ENCODE peak calls at places on chromosomes 3 and 15, in five cellular contexts. V is heart left ventricle, E is AG04450, C is AG10803, L is lower lobe of right lung. P is an unnamed sample.
A peak's percentile ranks its signal among the peaks of the same experiment; 100 is the strongest.

GRCh38 chr15:25512957-25513356 is 74.1 kb upstream of the UBE3A start:
- DNase-seq in E (no peak), C (no peak), L (no peak), V (no peak), P (no peak)

GRCh38 chr15:49645937-49646336 is 25.1 kb downstream of the DTWD1 start:
- DNase-seq in L (no peak), E (no peak), V (no peak), C (peak; percentile 74), P (peak; percentile 31)

GRCh38 chr15:31402511-31403056 is 75.9 kb downstream of the KLF13 start:
- DNase-seq in E (no peak), L (no peak), V (peak; percentile 85), C (peak; percentile 77), P (peak; percentile 89)

GRCh38 chr3:194091141-194091540 is 44.8 kb upstream of the HES1 start:
- DNase-seq in C (peak; percentile 66), E (no peak), V (no peak), L (no peak), P (peak; percentile 59)

GRCh38 chr3:101544181-101544850 is 17.4 kb upstream of the TRMT10C start:
- DNase-seq in C (no peak), V (no peak), L (no peak), E (no peak), P (no peak)

GRCh38 chr15:66573719-66574641 is 8.2 kb upstream of the LCTL start:
- DNase-seq in L (no peak), V (no peak), E (peak; percentile 57), C (peak; percentile 99), P (no peak)

GRCh38 chr15:73051811-73052678 is at the start of gene NEO1:
- DNase-seq in V (peak; percentile 90), L (peak; percentile 90), C (peak; percentile 72), E (no peak), P (peak; percentile 67)

GRCh38 chr3:37295925-37296324 is 121.5 kb upstream of the LRRFIP2 start:
- DNase-seq in C (peak; percentile 43), V (no peak), E (no peak), L (no peak), P (peak; percentile 34)

GRCh38 chr15:60477991-60478632 is 830 bp downstream of the ICE2 start:
- DNase-seq in L (no peak), E (no peak), C (peak; percentile 34), V (no peak), P (peak; percentile 39)

GRCh38 chr15:62147149-62148013 is 17.7 kb downstream of the C2CD4B start:
- DNase-seq in L (no peak), E (no peak), C (no peak), V (no peak), P (no peak)

GRCh38 chr3:112647122-112647521 is 6.2 kb upstream of the CCDC80 start:
- DNase-seq in C (peak; percentile 98), E (peak; percentile 61), L (no peak), V (no peak), P (peak; percentile 83)

GRCh38 chr3:55968331-55968730 is 481.2 kb upstream of the WNT5A start:
- DNase-seq in C (peak; percentile 15), E (no peak), V (no peak), L (no peak), P (peak; percentile 28)

GRCh38 chr3:107268461-107268860 is 108.8 kb upstream of the CCDC54 start:
- DNase-seq in C (peak; percentile 4), E (no peak), V (no peak), L (no peak), P (no peak)

GRCh38 chr3:29486087-29486486 is 205.2 kb downstream of the RBMS3 start:
- DNase-seq in L (no peak), V (no peak), E (peak; percentile 15), C (peak; percentile 88), P (peak; percentile 76)

GRCh38 chr3:187763850-187764648 is 18.8 kb upstream of the BCL6 start:
- DNase-seq in V (no peak), L (no peak), E (no peak), C (peak; percentile 16), P (no peak)

GRCh38 chr15:45048784-45049631 is 26.0 kb downstream of the SORD start:
- DNase-seq in L (peak; percentile 59), C (no peak), V (no peak), E (no peak), P (peak; percentile 93)

GRCh38 chr3:187743195-187744141 is 1.8 kb downstream of the BCL6 start:
- DNase-seq in L (peak; percentile 86), E (no peak), V (peak; percentile 82), C (peak; percentile 71), P (peak; percentile 76)

GRCh38 chr15:42858540-42858939 is 62.0 kb downstream of the TTBK2 start:
- DNase-seq in V (no peak), C (no peak), L (no peak), E (no peak), P (no peak)

GRCh38 chr3:112979244-112979832 is 4.4 kb upstream of the CD200R1 start:
- DNase-seq in C (peak; percentile 34), V (no peak), E (peak; percentile 11), L (no peak), P (peak; percentile 60)

GRCh38 chr15:90665288-90666134 is 51.6 kb upstream of the BLM start:
- DNase-seq in C (peak; percentile 62), L (peak; percentile 81), E (no peak), V (peak; percentile 84), P (peak; percentile 66)

GRCh38 chr3:157127831-157128767 is 31.8 kb downstream of the CCNL1 start:
- DNase-seq in L (peak; percentile 77), C (peak; percentile 62), E (peak; percentile 27), V (no peak), P (peak; percentile 84)

GRCh38 chr3:52527732-52528595 is 5.7 kb downstream of the NT5DC2 start:
- DNase-seq in C (no peak), E (no peak), L (no peak), V (peak; percentile 61), P (no peak)

GRCh38 chr3:188139466-188139865 is 14.5 kb upstream of the LPP start:
- DNase-seq in E (no peak), V (no peak), L (no peak), C (peak; percentile 16), P (no peak)

GRCh38 chr3:109257269-109257668 is 59.0 kb downstream of the DPPA2 start:
- DNase-seq in L (no peak), E (peak; percentile 10), V (no peak), C (peak; percentile 5), P (peak; percentile 11)

GRCh38 chr3:46845397-46845859 is 17.8 kb downstream of the MYL3 start:
- DNase-seq in E (peak; percentile 52), L (peak; percentile 85), V (peak; percentile 85), C (peak; percentile 92), P (peak; percentile 84)

GRCh38 chr15:90823455-90823974 is 44.9 kb upstream of the FURIN start:
- DNase-seq in V (no peak), E (no peak), L (no peak), C (no peak), P (no peak)

GRCh38 chr15:93066834-93067648 is 22.0 kb downstream of the RGMA start:
- DNase-seq in E (no peak), L (no peak), C (no peak), V (no peak), P (no peak)

GRCh38 chr3:194281306-194281705 is 69.8 kb downstream of the CPN2 start:
- DNase-seq in L (peak; percentile 26), C (no peak), E (no peak), V (no peak), P (no peak)

GRCh38 chr3:190097617-190098016 is 23.1 kb downstream of the P3H2 start:
- DNase-seq in L (no peak), V (no peak), E (no peak), C (no peak), P (no peak)

GRCh38 chr3:60186359-60186758 is 1064.9 kb downstream of the FHIT start:
- DNase-seq in E (no peak), V (no peak), L (no peak), C (no peak), P (no peak)

GRCh38 chr15:68372291-68372811 is 59.6 kb downstream of the ITGA11 start:
- DNase-seq in C (no peak), E (no peak), L (no peak), V (no peak), P (no peak)

GRCh38 chr3:27431116-27431515 is 53.1 kb downstream of the SLC4A7 start:
- DNase-seq in E (peak; percentile 95), L (no peak), V (no peak), C (peak; percentile 99), P (peak; percentile 96)

GRCh38 chr3:85800676-85801075 is 841.9 kb downstream of the CADM2 start:
- DNase-seq in E (no peak), V (no peak), L (no peak), C (no peak), P (no peak)

GRCh38 chr3:85796140-85796539 is 837.4 kb downstream of the CADM2 start:
- DNase-seq in V (no peak), L (no peak), E (no peak), C (no peak), P (no peak)

DNA sequence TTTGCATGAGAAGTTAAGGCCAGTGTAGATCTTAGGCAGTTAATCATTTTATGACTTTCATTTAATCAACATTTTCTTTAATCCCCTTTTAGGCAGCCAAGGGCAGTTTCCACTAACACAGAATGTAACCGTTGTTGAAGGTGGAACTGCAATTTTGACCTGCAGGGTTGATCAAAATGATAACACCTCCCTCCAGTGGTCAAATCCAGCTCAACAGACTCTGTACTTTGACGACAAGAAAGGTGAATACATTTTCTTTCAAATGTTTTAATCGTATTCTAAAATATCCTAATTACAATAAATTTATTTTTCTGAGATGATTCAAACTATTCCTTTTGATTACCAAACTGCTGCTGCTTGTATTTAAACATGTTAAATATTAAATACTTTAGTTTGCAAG is 843.2 kb downstream of the CADM2 start:
- DNase-seq in E (no peak), L (no peak), C (no peak), V (no peak), P (no peak)
- TF ChIP-seq CTCF in E (no peak), L (no peak), C (no peak), V (peak; percentile 34), P (no peak)

GRCh38 chr15:70253461-70254156 is 155.9 kb upstream of the TLE3 start:
- DNase-seq in C (no peak), L (no peak), V (no peak), E (no peak), P (no peak)
- H3K4me3 ChIP-seq in C (no peak overlapping the region), L (no peak overlapping the region), V (no peak overlapping the region), E (no peak overlapping the region), P (no peak overlapping the region)

GRCh38 chr15:57591822-57592367 is at the start of gene MYZAP:
- DNase-seq in E (no peak), L (peak; percentile 75), C (no peak), V (peak; percentile 82), P (peak; percentile 10)
- TF ChIP-seq CTCF in E (no peak), L (no peak), C (no peak), V (no peak), P (no peak)

GRCh38 chr3:66490214-66490613 is 10.6 kb downstream of the LRIG1 start:
- DNase-seq in L (no peak), E (peak; percentile 76), C (peak; percentile 35), V (no peak), P (peak; percentile 72)
- H3K4me3 ChIP-seq in L (peak overlapping the region; percentile 3), E (peak overlapping the region; percentile 35), C (no peak overlapping the region), V (no peak overlapping the region), P (no peak overlapping the region)

GRCh38 chr3:138875754-138876664 is 41.3 kb upstream of the PIK3CB start:
- DNase-seq in C (no peak), E (no peak), L (no peak), V (no peak), P (peak; percentile 47)
- TF ChIP-seq CTCF in C (no peak), E (no peak), L (no peak), V (no peak), P (no peak)

P was measured in fibroblast of villous mesenchyme.